ENCODE peak calls at places on chromosomes 12 and 14, in eight cellular contexts. A, U, F, P, I, Z, C and M are unnamed samples.

GRCh38 chr14:24741871-24742270 is 107.9 kb upstream of the GZMB start:
- DNase-seq in U (no peak), A (peak), P (no peak), I (no peak), F (no peak), C (no peak), Z (no peak), M (no peak)

GRCh38 chr12:124764451-124764850 is 99.2 kb downstream of the SCARB1 start:
- DNase-seq in U (no peak), F (no peak), C (no peak), A (no peak), I (peak), Z (peak), P (peak), M (peak)

GRCh38 chr14:96805906-96806305 is 8.7 kb downstream of the VRK1 start:
- DNase-seq in U (no peak), C (no peak), F (no peak), Z (no peak), P (no peak), A (no peak), I (no peak), M (no peak)

GRCh38 chr12:11836282-11836963 is 186.9 kb downstream of the ETV6 start:
- DNase-seq in Z (no peak), A (no peak), I (no peak), U (no peak), F (no peak), P (no peak), C (no peak), M (no peak)

GRCh38 chr12:1584326-1584725 is 10.1 kb downstream of the FBXL14 start:
- DNase-seq in U (no peak), Z (no peak), P (no peak), C (no peak), A (no peak), F (no peak), I (no peak), M (no peak)

GRCh38 chr12:95582230-95583058 is 31.2 kb upstream of the USP44 start:
- DNase-seq in I (peak), A (no peak), P (peak), Z (no peak), F (no peak), C (no peak), U (peak), M (no peak)

GRCh38 chr14:30230719-30231118 is 303.1 kb upstream of the PRKD1 start:
- DNase-seq in I (no peak), A (no peak), Z (no peak), P (no peak), F (no peak), U (no peak), C (no peak), M (no peak)

GRCh38 chr12:111174283-111175108 is 194.4 kb downstream of the PHETA1 start:
- DNase-seq in U (no peak), C (no peak), Z (no peak), A (no peak), F (peak), I (no peak), P (no peak), M (no peak)

GRCh38 chr12:15778126-15778525 is 11.1 kb downstream of the EPS8 start:
- DNase-seq in A (no peak), Z (no peak), P (no peak), I (no peak), C (no peak), U (no peak), F (no peak), M (no peak)

GRCh38 chr14:85587152-85587697 is 57.3 kb downstream of the FLRT2 start:
- DNase-seq in U (no peak), C (no peak), A (no peak), P (peak), Z (no peak), F (no peak), I (no peak), M (no peak)

GRCh38 chr14:100532916-100533630 is 54.1 kb downstream of the BEGAIN start:
- DNase-seq in Z (peak), I (no peak), U (no peak), P (no peak), F (no peak), A (no peak), C (no peak), M (peak)

GRCh38 chr12:20436367-20436766 is 68.0 kb downstream of the PDE3A start:
- DNase-seq in Z (no peak), P (no peak), C (no peak), I (peak), U (no peak), F (no peak), A (no peak), M (no peak)

GRCh38 chr12:101792046-101792931 is 38.5 kb downstream of the GNPTAB start:
- DNase-seq in U (no peak), I (no peak), A (no peak), Z (no peak), F (no peak), P (no peak), C (no peak), M (no peak)

GRCh38 chr12:3496964-3497363 is 6.0 kb downstream of the PRMT8 start:
- DNase-seq in U (peak), C (no peak), I (no peak), F (no peak), A (no peak), P (no peak), Z (no peak), M (no peak)

GRCh38 chr12:71840226-71840847 is 778 bp downstream of the TBC1D15 start:
- DNase-seq in U (no peak), P (peak), I (peak), A (peak), Z (no peak), F (no peak), C (no peak), M (no peak)

GRCh38 chr14:59997496-59997895 is 77.6 kb downstream of the LRRC9 start:
- DNase-seq in U (no peak), A (no peak), C (no peak), I (no peak), P (peak), F (no peak), Z (no peak), M (no peak)

GRCh38 chr12:69484428-69484827 is 14.2 kb downstream of the FRS2 start:
- DNase-seq in I (no peak), C (no peak), A (no peak), Z (no peak), P (no peak), F (no peak), U (no peak), M (no peak)

GRCh38 chr12:31035944-31036665 is 37.6 kb upstream of the DDX11 start:
- DNase-seq in U (no peak), Z (no peak), P (no peak), I (no peak), A (no peak), C (peak), F (no peak), M (no peak)

GRCh38 chr12:58750484-58750883 is 169.8 kb downstream of the LRIG3 start:
- DNase-seq in I (peak), U (no peak), Z (no peak), C (no peak), F (no peak), P (peak), A (peak), M (no peak)

GRCh38 chr12:50157259-50157658 is 9.9 kb downstream of the CERS5 start:
- DNase-seq in Z (no peak), U (no peak), P (no peak), I (no peak), A (no peak), F (no peak), C (no peak), M (no peak)

GRCh38 chr14:62079035-62079434 is 316.8 kb downstream of the SNAPC1 start:
- DNase-seq in C (no peak), F (no peak), A (no peak), I (no peak), Z (no peak), P (no peak), U (no peak), M (no peak)

GRCh38 chr12:59164991-59165718 is 244.9 kb upstream of the LRIG3 start:
- DNase-seq in Z (no peak), U (peak), I (no peak), A (peak), P (peak), F (no peak), C (no peak), M (no peak)

GRCh38 chr14:96583605-96584041 is 81.4 kb downstream of the PAPOLA start:
- DNase-seq in Z (no peak), U (no peak), F (no peak), A (no peak), I (no peak), C (no peak), P (no peak), M (peak)

GRCh38 chr14:64723691-64724577 is 19.7 kb downstream of the PLEKHG3 start:
- DNase-seq in F (no peak), U (no peak), A (no peak), I (no peak), C (no peak), P (no peak), Z (no peak), M (peak)